ENCODE peak calls at places on chromosomes 3 and 15, in five cellular contexts. K is mesothelial cell of epicardium, C is AG04449, O is GM10248, G is heart right ventricle. I is an unnamed sample.

GRCh38 chr3:121957674-121958419 is 63.6 kb downstream of the SLC15A2 start:
- DNase-seq in K (no peak), C (no peak), O (no peak), G (peak; percentile 15), I (no peak)

GRCh38 chr15:77026501-77027110 is 31.7 kb downstream of the PSTPIP1 start:
- DNase-seq in K (peak; percentile 7), C (no peak), O (no peak), G (no peak), I (no peak)

GRCh38 chr15:77634266-77634962 is 1.7 kb upstream of the LINGO1 start:
- DNase-seq in K (peak; percentile 60), C (no peak), O (peak; percentile 77), G (peak; percentile 56), I (no peak)

GRCh38 chr15:84649706-84650105 is 4.4 kb downstream of the WDR73 start:
- DNase-seq in K (no peak), C (no peak), O (no peak), G (no peak), I (no peak)

GRCh38 chr15:60115579-60116415 is 111.7 kb downstream of the FOXB1 start:
- DNase-seq in K (no peak), C (no peak), O (no peak), G (no peak), I (no peak)

GRCh38 chr3:87041191-87041590 is 50.2 kb upstream of the VGLL3 start:
- DNase-seq in K (no peak), C (no peak), O (no peak), G (no peak), I (no peak)

GRCh38 chr15:89860446-89860845 is 33.3 kb downstream of the AP3S2 start:
- DNase-seq in K (no peak), C (no peak), O (no peak), G (no peak), I (no peak)

GRCh38 chr3:30730967-30731366 is 124.6 kb downstream of the TGFBR2 start:
- DNase-seq in K (no peak), C (no peak), O (no peak), G (no peak), I (no peak)

GRCh38 chr3:118636841-118637240 is 397.8 kb downstream of the IGSF11 start:
- DNase-seq in K (no peak), C (no peak), O (no peak), G (no peak), I (no peak)

GRCh38 chr3:32297366-32297765 is 58.9 kb downstream of the CMTM8 start:
- DNase-seq in K (no peak), C (no peak), O (no peak), G (no peak), I (no peak)

DNA sequence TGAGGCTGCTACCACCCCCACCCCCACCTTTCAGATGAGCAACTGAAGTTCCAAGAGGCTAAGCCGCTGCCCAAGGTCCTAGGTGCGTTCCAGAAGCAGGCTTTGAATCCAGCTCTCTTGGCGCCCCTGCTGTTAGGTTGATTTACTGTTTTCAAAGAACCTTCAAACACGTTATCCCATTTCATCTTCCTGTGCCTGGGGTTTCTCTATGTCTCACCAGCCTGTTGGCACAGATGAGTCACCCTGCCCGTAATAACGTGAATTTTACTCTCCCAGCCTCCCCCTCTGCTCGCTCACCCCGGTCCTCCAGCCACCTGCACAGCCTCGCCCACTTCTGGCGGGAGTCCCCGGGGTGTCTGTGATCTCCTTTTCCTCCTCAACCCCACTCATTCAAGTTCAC is 13.1 kb upstream of the TSEN2 start:
- DNase-seq in K (no peak), C (no peak), O (no peak), G (no peak), I (no peak)
- TF ChIP-seq CTCF in K (no peak), C (no peak), O (no peak), G (no peak), I (no peak)

GRCh38 chr3:38343797-38344594 is 2.6 kb upstream of the XYLB start:
- DNase-seq in K (no peak), C (no peak), O (no peak), G (no peak), I (no peak)
- TF ChIP-seq CTCF in K (no peak), C (no peak), O (peak; percentile 14), G (no peak), I (peak; percentile 6)

GRCh38 chr15:61364871-61365270 is 135.8 kb upstream of the RORA start:
- DNase-seq in K (no peak), C (no peak), O (no peak), G (no peak), I (no peak)

GRCh38 chr15:61367953-61368352 is 138.9 kb upstream of the RORA start:
- DNase-seq in K (no peak), C (no peak), O (no peak), G (no peak), I (no peak)
- TF ChIP-seq CTCF in K (no peak), C (no peak), O (no peak), G (no peak), I (no peak)

DNA sequence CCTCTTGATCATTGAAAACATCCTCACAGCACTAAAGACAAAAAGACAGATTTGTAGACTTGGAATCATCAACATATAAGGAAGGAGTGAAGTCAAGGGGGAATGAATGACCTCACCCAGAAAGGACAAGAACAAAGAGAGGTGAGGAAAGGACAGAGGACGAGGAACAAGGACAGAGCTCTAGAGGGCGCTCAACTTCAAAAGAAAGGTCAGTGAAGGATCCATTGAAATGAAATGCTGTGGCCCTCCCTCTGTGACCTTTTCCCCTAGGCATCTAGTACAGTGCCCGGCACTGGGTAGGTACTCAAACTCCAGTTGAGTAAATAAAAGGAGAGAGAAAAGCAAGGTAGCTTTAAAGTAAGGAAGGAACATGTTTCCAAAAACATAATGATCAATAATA is 2.6 kb downstream of the ATP8B4 start:
- DNase-seq in K (no peak), C (no peak), O (peak; percentile 37), G (no peak), I (no peak)
- TF ChIP-seq CTCF in K (no peak), C (peak; percentile 15), O (peak; percentile 50), G (no peak), I (peak; percentile 27)

GRCh38 chr3:16605966-16606365 is 743 bp upstream of the DAZL start:
- DNase-seq in K (no peak), C (no peak), O (no peak), G (no peak), I (no peak)

GRCh38 chr3:16601539-16602005 is 3.7 kb downstream of the DAZL start:
- DNase-seq in K (no peak), C (no peak), O (no peak), G (no peak), I (no peak)

GRCh38 chr3:16604433-16604832 is 790 bp downstream of the DAZL start:
- DNase-seq in K (no peak), C (no peak), O (no peak), G (no peak), I (no peak)

GRCh38 chr3:16606398-16606797 is 1.2 kb upstream of the DAZL start:
- DNase-seq in K (no peak), C (no peak), O (no peak), G (no peak), I (no peak)

GRCh38 chr3:16604887-16605602 is at the start of gene DAZL:
- DNase-seq in K (no peak), C (no peak), O (no peak), G (no peak), I (no peak)
- TF ChIP-seq CTCF in K (no peak), C (no peak), O (no peak), G (no peak), I (no peak)

I was measured in AG09319.